ENCODE peak calls at places on chromosomes 4 and X, in four cellular contexts. One of them, this sample, is unnamed.

GRCh38 chrX:20230406-20230805 is 36.3 kb downstream of the RPS6KA3 start:
- DNase-seq in suprapubic skin: no peak
- DNase-seq in fibroblast of mammary gland: no peak
- DNase-seq in heart left ventricle: no peak
- DNase-seq in this sample: no peak

GRCh38 chr4:127997534-127998388 is 32.6 kb downstream of the ABHD18 start:
- DNase-seq in suprapubic skin: no peak
- DNase-seq in fibroblast of mammary gland: peak; percentile 57
- DNase-seq in heart left ventricle: no peak
- DNase-seq in this sample: no peak

GRCh38 chr4:99998062-99998880 is 48.2 kb upstream of the H2AZ1 start:
- DNase-seq in heart left ventricle: no peak
- DNase-seq in fibroblast of mammary gland: peak; percentile 70
- DNase-seq in suprapubic skin: no peak
- DNase-seq in this sample: no peak

GRCh38 chr4:172691552-172691951 is 477.1 kb upstream of the GALNT7 start:
- DNase-seq in heart left ventricle: no peak
- DNase-seq in suprapubic skin: no peak
- DNase-seq in fibroblast of mammary gland: no peak
- DNase-seq in this sample: no peak

GRCh38 chrX:129549124-129549523 is 9.1 kb downstream of the OCRL start:
- DNase-seq in fibroblast of mammary gland: no peak
- DNase-seq in suprapubic skin: no peak
- DNase-seq in heart left ventricle: no peak
- DNase-seq in this sample: no peak

GRCh38 chr4:158949094-158949493 is 153.8 kb upstream of the RAPGEF2 start:
- DNase-seq in fibroblast of mammary gland: peak; percentile 68
- DNase-seq in heart left ventricle: no peak
- DNase-seq in suprapubic skin: no peak
- DNase-seq in this sample: no peak

GRCh38 chr4:24971192-24971591 is 58.4 kb upstream of the CCDC149 start:
- DNase-seq in heart left ventricle: peak; percentile 31
- DNase-seq in fibroblast of mammary gland: no peak
- DNase-seq in suprapubic skin: no peak
- DNase-seq in this sample: no peak

GRCh38 chr4:26261400-26261799 is 59.4 kb upstream of the RBPJ start:
- DNase-seq in heart left ventricle: no peak
- DNase-seq in fibroblast of mammary gland: no peak
- DNase-seq in suprapubic skin: no peak
- DNase-seq in this sample: no peak

GRCh38 chrX:108312938-108313337 is 125.3 kb downstream of the COL4A6 start:
- DNase-seq in fibroblast of mammary gland: peak; percentile 69
- DNase-seq in suprapubic skin: no peak
- DNase-seq in heart left ventricle: peak; percentile 52
- DNase-seq in this sample: no peak

GRCh38 chr4:181701219-181701618 is 542.0 kb upstream of the TENM3 start:
- DNase-seq in heart left ventricle: no peak
- DNase-seq in fibroblast of mammary gland: no peak
- DNase-seq in suprapubic skin: no peak
- DNase-seq in this sample: no peak

GRCh38 chr4:83334425-83335241 is at the start of gene HPSE:
- DNase-seq in heart left ventricle: peak; percentile 80
- DNase-seq in suprapubic skin: peak; percentile 88
- DNase-seq in fibroblast of mammary gland: peak; percentile 62
- DNase-seq in this sample: no peak

DNA sequence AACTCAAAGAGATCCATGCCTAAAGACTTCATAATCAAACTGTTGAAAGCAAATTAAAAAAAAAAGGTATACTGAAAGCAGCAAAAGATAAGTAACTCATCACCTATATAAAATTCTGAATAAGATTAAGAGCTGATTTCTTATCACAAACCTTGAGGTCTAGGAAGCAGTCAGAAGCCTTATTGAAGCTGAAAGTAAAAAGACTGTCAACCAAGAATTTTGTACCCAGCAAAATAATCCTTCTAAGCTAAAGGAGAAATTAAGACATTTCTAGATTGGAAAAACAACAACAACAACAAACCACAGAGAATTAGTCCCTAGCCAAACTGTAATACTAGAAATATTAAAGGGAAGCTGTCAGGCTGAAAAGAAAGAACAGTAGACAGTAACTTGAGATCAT is 622.9 kb downstream of the PCDH7 start:
- DNase-seq in heart left ventricle: no peak
- DNase-seq in fibroblast of mammary gland: no peak
- DNase-seq in suprapubic skin: no peak
- DNase-seq in this sample: no peak
- TF ChIP-seq CTCF in heart left ventricle: no peak
- TF ChIP-seq CTCF in fibroblast of mammary gland: no peak
- TF ChIP-seq CTCF in suprapubic skin: no peak
- TF ChIP-seq CTCF in this sample: no peak

DNA sequence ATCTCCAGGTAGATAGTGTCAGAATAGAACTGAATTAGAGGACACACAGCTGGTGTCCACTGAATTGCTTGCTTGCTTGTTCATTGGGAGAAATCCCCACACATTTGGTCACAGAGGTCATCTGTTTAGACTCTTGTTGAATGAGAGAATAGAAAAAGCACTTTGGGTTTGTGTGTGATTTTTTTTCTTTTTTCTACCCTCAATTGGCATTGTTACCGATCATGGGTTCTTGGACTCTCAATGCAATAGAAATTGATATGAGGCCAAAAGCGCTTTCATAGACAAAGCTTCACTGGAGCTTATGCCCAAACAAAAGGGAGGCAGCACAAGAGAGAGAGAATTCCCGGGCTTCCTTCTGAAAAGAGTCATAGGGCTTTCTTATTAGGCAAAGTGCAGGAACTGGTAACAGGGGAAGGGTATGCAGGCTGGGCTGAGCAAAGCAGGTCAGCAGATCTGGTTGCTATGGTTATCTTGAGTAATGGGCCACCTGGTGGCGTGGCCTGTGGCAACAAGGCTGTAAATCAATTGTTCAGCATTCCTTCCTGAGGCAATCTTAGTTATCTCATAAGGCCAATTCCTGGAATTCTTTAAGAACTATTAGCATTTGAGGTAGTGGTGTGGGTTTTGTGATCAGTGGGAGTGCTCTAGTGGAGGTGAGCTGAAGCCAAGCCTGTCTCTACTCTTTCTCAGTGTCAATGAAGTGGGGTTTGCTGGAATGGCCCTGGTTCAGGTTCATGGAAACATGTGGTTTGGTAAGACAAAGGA is 5.3 kb upstream of the GPR82 start:
- DNase-seq in suprapubic skin: no peak
- DNase-seq in fibroblast of mammary gland: no peak
- DNase-seq in heart left ventricle: no peak
- DNase-seq in this sample: no peak
- TF ChIP-seq CTCF in suprapubic skin: no peak
- TF ChIP-seq CTCF in fibroblast of mammary gland: no peak
- TF ChIP-seq CTCF in heart left ventricle: no peak
- TF ChIP-seq CTCF in this sample: no peak

GRCh38 chr4:78865451-78865850 is 73.8 kb downstream of the PAQR3 start:
- DNase-seq in heart left ventricle: no peak
- DNase-seq in fibroblast of mammary gland: no peak
- DNase-seq in suprapubic skin: no peak
- DNase-seq in this sample: no peak

GRCh38 chr4:78864405-78865024 is 74.7 kb downstream of the PAQR3 start:
- DNase-seq in heart left ventricle: no peak
- DNase-seq in suprapubic skin: no peak
- DNase-seq in fibroblast of mammary gland: peak; percentile 90
- DNase-seq in this sample: no peak

DNA sequence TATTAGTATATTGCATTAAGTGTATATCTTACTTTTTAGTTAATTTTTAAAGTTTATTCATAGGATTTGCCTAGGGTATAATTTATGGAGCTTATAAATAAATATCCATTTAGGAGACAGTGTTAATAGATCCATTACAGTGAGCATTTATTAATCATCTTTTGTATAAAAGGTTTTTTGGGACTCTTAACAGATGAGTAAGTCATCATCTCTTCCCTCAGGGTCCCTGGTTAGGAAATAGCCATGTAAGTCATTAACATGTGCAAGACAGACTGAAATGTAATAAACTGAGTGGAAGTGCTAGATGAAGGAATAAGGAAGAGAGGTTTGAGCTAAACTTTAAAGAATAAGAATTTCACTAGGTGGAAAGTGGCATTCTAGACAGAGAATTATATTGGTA is 69.2 kb downstream of the PAQR3 start:
- DNase-seq in suprapubic skin: no peak
- DNase-seq in fibroblast of mammary gland: peak; percentile 21
- DNase-seq in heart left ventricle: no peak
- DNase-seq in this sample: no peak
- TF ChIP-seq CTCF in suprapubic skin: no peak
- TF ChIP-seq CTCF in fibroblast of mammary gland: no peak
- TF ChIP-seq CTCF in heart left ventricle: no peak
- TF ChIP-seq CTCF in this sample: no peak

GRCh38 chr4:162959056-162959455 is 207.6 kb downstream of the NAF1 start:
- DNase-seq in suprapubic skin: no peak
- DNase-seq in fibroblast of mammary gland: no peak
- DNase-seq in heart left ventricle: no peak
- DNase-seq in this sample: no peak
- TF ChIP-seq CTCF in suprapubic skin: no peak
- TF ChIP-seq CTCF in fibroblast of mammary gland: no peak
- TF ChIP-seq CTCF in heart left ventricle: no peak
- TF ChIP-seq CTCF in this sample: no peak

GRCh38 chrX:144334577-144334976 is 450.7 kb downstream of the UBE2NL start:
- DNase-seq in fibroblast of mammary gland: no peak
- DNase-seq in suprapubic skin: no peak
- DNase-seq in heart left ventricle: no peak
- DNase-seq in this sample: no peak
- TF ChIP-seq CTCF in fibroblast of mammary gland: no peak
- TF ChIP-seq CTCF in suprapubic skin: no peak
- TF ChIP-seq CTCF in heart left ventricle: no peak
- TF ChIP-seq CTCF in this sample: peak; percentile 41

GRCh38 chr4:118835896-118836762 is at the start of gene SEC24D:
- DNase-seq in suprapubic skin: peak; percentile 93
- DNase-seq in heart left ventricle: peak; percentile 91
- DNase-seq in fibroblast of mammary gland: peak; percentile 85
- DNase-seq in this sample: peak; percentile 95
- TF ChIP-seq CTCF in suprapubic skin: peak; percentile 7
- TF ChIP-seq CTCF in heart left ventricle: no peak
- TF ChIP-seq CTCF in fibroblast of mammary gland: no peak
- TF ChIP-seq CTCF in this sample: peak; percentile 27

GRCh38 chr4:101086801-101087586 is 260.3 kb downstream of the PPP3CA start:
- DNase-seq in heart left ventricle: no peak
- DNase-seq in suprapubic skin: no peak
- DNase-seq in fibroblast of mammary gland: no peak
- DNase-seq in this sample: no peak
- TF ChIP-seq CTCF in heart left ventricle: no peak
- TF ChIP-seq CTCF in suprapubic skin: no peak
- TF ChIP-seq CTCF in fibroblast of mammary gland: peak; percentile 25
- TF ChIP-seq CTCF in this sample: peak; percentile 43

GRCh38 chr4:6250984-6251295 is 18.7 kb upstream of the WFS1 start:
- DNase-seq in suprapubic skin: no peak
- DNase-seq in heart left ventricle: no peak
- DNase-seq in fibroblast of mammary gland: no peak
- DNase-seq in this sample: no peak
- TF ChIP-seq CTCF in suprapubic skin: no peak
- TF ChIP-seq CTCF in heart left ventricle: no peak
- TF ChIP-seq CTCF in fibroblast of mammary gland: no peak
- TF ChIP-seq CTCF in this sample: no peak

GRCh38 chrX:70954871-70955270 is 24.0 kb upstream of the SLC7A3 start:
- DNase-seq in heart left ventricle: no peak
- DNase-seq in fibroblast of mammary gland: no peak
- DNase-seq in suprapubic skin: no peak
- DNase-seq in this sample: no peak

DNA sequence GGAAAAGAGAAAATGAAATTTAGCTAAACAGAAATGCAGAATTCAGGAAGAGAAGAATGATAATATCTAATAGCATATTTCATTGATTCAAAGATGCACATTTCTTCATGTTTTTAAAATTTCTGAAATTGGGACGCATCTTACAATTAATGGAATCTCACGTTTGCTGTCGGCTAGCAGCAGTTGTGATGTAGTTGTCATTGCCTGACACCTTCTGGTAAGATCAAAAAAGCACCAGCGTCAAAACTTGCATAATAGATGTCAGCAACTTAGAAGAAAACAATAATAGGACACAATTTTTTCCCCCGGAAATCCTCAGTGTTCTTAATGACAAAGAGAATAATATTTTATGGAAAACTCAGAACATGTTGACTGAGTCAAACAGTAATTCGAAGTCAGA is 29.8 kb upstream of the SLC7A3 start:
- DNase-seq in fibroblast of mammary gland: no peak
- DNase-seq in suprapubic skin: no peak
- DNase-seq in heart left ventricle: no peak
- DNase-seq in this sample: no peak
- TF ChIP-seq CTCF in fibroblast of mammary gland: no peak
- TF ChIP-seq CTCF in suprapubic skin: no peak
- TF ChIP-seq CTCF in heart left ventricle: no peak
- TF ChIP-seq CTCF in this sample: peak; percentile 75

This sample was measured in chondrocyte.